ENCODE peak calls at places on chromosomes 1 and 21, in seven cellular contexts. Z is stimulated activated CD4-positive, alpha-beta T cell treated with anti-CD3 and anti-CD28 coated beads, Interleukin-2, amount 100 ng/mL, for 48 hours; N is T1000; C is NCI-H1092; M is occipital lobe; A is T-helper 2 cell; S is GDM1. J is an unnamed sample.

GRCh38 chr1:174700775-174701174 is 253.0 kb downstream of the GPR52 start:
- DNase-seq in Z (no peak), N (no peak), C (no peak), M (no peak), A (no peak), S (no peak), J (no peak)

GRCh38 chr1:67372136-67372535 is 58.1 kb downstream of the SERBP1 start:
- DNase-seq in Z (no peak), N (peak), C (no peak), M (no peak), A (no peak), S (no peak), J (no peak)

GRCh38 chr1:67607699-67608098 is 77.3 kb upstream of the GADD45A start:
- DNase-seq in Z (no peak), N (no peak), C (no peak), M (no peak), A (no peak), S (no peak), J (no peak)

GRCh38 chr1:202264300-202265075 is 70.9 kb downstream of the LGR6 start:
- DNase-seq in Z (no peak), N (no peak), C (no peak), M (no peak), A (no peak), S (no peak), J (no peak)

GRCh38 chr1:85816606-85817005 is 108.4 kb upstream of the ZNHIT6 start:
- DNase-seq in Z (no peak), N (no peak), C (no peak), M (no peak), A (no peak), S (no peak), J (no peak)

GRCh38 chr1:79264975-79265818 is 258.7 kb upstream of the ADGRL4 start:
- DNase-seq in Z (no peak), N (no peak), C (no peak), M (no peak), A (no peak), S (no peak), J (peak)

GRCh38 chr1:79074975-79075374 is 68.4 kb upstream of the ADGRL4 start:
- DNase-seq in Z (no peak), N (no peak), C (no peak), M (no peak), A (no peak), S (no peak), J (no peak)

GRCh38 chr21:44954281-44954771 is 14.5 kb downstream of the SLX9 start:
- DNase-seq in Z (no peak), N (no peak), C (no peak), M (no peak), A (no peak), S (no peak), J (no peak)

GRCh38 chr1:198175418-198176170 is 18.8 kb downstream of the NEK7 start:
- DNase-seq in Z (no peak), N (no peak), C (no peak), M (no peak), A (no peak), S (no peak), J (no peak)

GRCh38 chr1:59229138-59229537 is 67.8 kb upstream of the FGGY start:
- DNase-seq in Z (no peak), N (no peak), C (no peak), M (no peak), A (no peak), S (no peak), J (no peak)

GRCh38 chr1:213623103-213623581 is 364.6 kb upstream of the PROX1 start:
- DNase-seq in Z (no peak), N (no peak), C (no peak), M (no peak), A (no peak), S (no peak), J (no peak)

GRCh38 chr21:46218906-46219590 is 9.5 kb downstream of the LSS start:
- DNase-seq in Z (no peak), N (no peak), C (no peak), M (no peak), A (no peak), S (no peak), J (no peak)

GRCh38 chr1:212858461-212859265 is 588 bp downstream of the FLVCR1 start:
- DNase-seq in Z (peak), N (no peak), C (no peak), M (no peak), A (peak), S (peak), J (no peak)

GRCh38 chr1:112522621-112523020 is 13.9 kb downstream of the WNT2B start:
- DNase-seq in Z (no peak), N (peak), C (no peak), M (no peak), A (no peak), S (no peak), J (no peak)

GRCh38 chr1:14049965-14050364 is 350.0 kb downstream of the PRDM2 start:
- DNase-seq in Z (no peak), N (no peak), C (no peak), M (no peak), A (no peak), S (no peak), J (no peak)

GRCh38 chr1:86419277-86419903 is 4.6 kb upstream of the CLCA2 start:
- DNase-seq in Z (no peak), N (no peak), C (no peak), M (no peak), A (peak), S (peak), J (peak)

GRCh38 chr1:231612393-231613089 is 14.0 kb upstream of the DISC1 start:
- DNase-seq in Z (no peak), N (no peak), C (no peak), M (no peak), A (peak), S (peak), J (peak)

GRCh38 chr1:176559474-176560390 is 96.8 kb downstream of the PAPPA2 start:
- DNase-seq in Z (peak), N (no peak), C (peak), M (no peak), A (no peak), S (peak), J (peak)

GRCh38 chr1:21270086-21270689 is 20.1 kb downstream of the ECE1 start:
- DNase-seq in Z (peak), N (no peak), C (peak), M (no peak), A (peak), S (peak), J (peak)

GRCh38 chr1:1622578-1623094 is 7.3 kb downstream of the MIB2 start:
- DNase-seq in Z (no peak), N (no peak), C (no peak), M (no peak), A (no peak), S (no peak), J (no peak)

GRCh38 chr1:28577052-28577678 is 14.9 kb upstream of the RAB42 start:
- DNase-seq in Z (no peak), N (no peak), C (no peak), M (no peak), A (no peak), S (no peak), J (peak)

GRCh38 chr1:156233421-156234127 is 8.4 kb upstream of the BGLAP start:
- DNase-seq in Z (no peak), N (no peak), C (no peak), M (no peak), A (no peak), S (no peak), J (no peak)

GRCh38 chr1:50610563-50610962 is 187.3 kb upstream of the DMRTA2 start:
- DNase-seq in Z (no peak), N (no peak), C (no peak), M (no peak), A (no peak), S (no peak), J (no peak)

GRCh38 chr1:31790641-31791091 is 25.2 kb downstream of the SPOCD1 start:
- DNase-seq in Z (no peak), N (no peak), C (no peak), M (no peak), A (no peak), S (no peak), J (no peak)

GRCh38 chr21:29538115-29538514 is 239.4 kb downstream of the BACH1 start:
- DNase-seq in Z (no peak), N (no peak), C (no peak), M (no peak), A (no peak), S (no peak), J (no peak)

GRCh38 chr1:73639494-73639893 is 558.5 kb downstream of the LRRIQ3 start:
- DNase-seq in Z (no peak), N (no peak), C (no peak), M (no peak), A (no peak), S (no peak), J (no peak)

GRCh38 chr1:195733826-195734225 is 874.4 kb downstream of the KCNT2 start:
- DNase-seq in Z (no peak), N (no peak), C (no peak), M (no peak), A (no peak), S (no peak), J (no peak)

GRCh38 chr1:61080408-61081134 is 1.8 kb upstream of the NFIA start:
- DNase-seq in Z (no peak), N (no peak), C (no peak), M (no peak), A (no peak), S (no peak), J (no peak)

GRCh38 chr1:237814319-237814924 is 76.3 kb downstream of the ZP4 start:
- DNase-seq in Z (no peak), N (no peak), C (no peak), M (no peak), A (no peak), S (no peak), J (peak)

GRCh38 chr1:219507432-219507831 is 105.5 kb downstream of the ZC3H11B start:
- DNase-seq in Z (no peak), N (no peak), C (no peak), M (no peak), A (no peak), S (no peak), J (no peak)

J was measured in Kasumi-1.